ENCODE peak calls at places on chromosomes 2 and 18, in nine cellular contexts. P, V, D, S, U, Q, O, R and T are unnamed samples.

GRCh38 chr2:70574102-70574501 is 20.5 kb upstream of the TGFA start:
- DNase-seq in Q (no peak), R (no peak), U (no peak), S (no peak), O (no peak), D (no peak), V (no peak), P (no peak), T (no peak)

GRCh38 chr2:183010112-183010511 is 28.1 kb downstream of the NCKAP1 start:
- DNase-seq in R (peak), V (no peak), P (no peak), S (no peak), O (no peak), U (no peak), Q (peak), D (no peak), T (peak)

GRCh38 chr2:229980440-229981184 is 58.3 kb downstream of the FBXO36 start:
- DNase-seq in V (no peak), O (peak), Q (peak), R (peak), U (peak), P (peak), D (no peak), S (no peak), T (peak)

GRCh38 chr2:8604262-8604661 is 77.6 kb upstream of the ID2 start:
- DNase-seq in O (no peak), Q (no peak), P (no peak), U (no peak), V (no peak), S (no peak), D (no peak), R (no peak), T (no peak)

GRCh38 chr2:241177935-241178334 is 10.5 kb upstream of the ANO7 start:
- DNase-seq in R (no peak), S (no peak), D (no peak), O (no peak), P (no peak), U (no peak), Q (no peak), V (no peak), T (no peak)

GRCh38 chr2:101831351-101831865 is 133.9 kb downstream of the MAP4K4 start:
- DNase-seq in S (peak), U (peak), D (no peak), V (peak), Q (peak), O (peak), P (peak), R (peak), T (peak)

GRCh38 chr2:23293063-23293462 is 91.9 kb upstream of the KLHL29 start:
- DNase-seq in P (no peak), V (no peak), S (no peak), R (no peak), O (no peak), Q (no peak), D (no peak), U (no peak), T (no peak)

GRCh38 chr2:107393516-107393915 is 433.2 kb upstream of the RGPD4 start:
- DNase-seq in P (no peak), O (no peak), U (no peak), D (no peak), S (no peak), R (no peak), Q (no peak), V (no peak), T (no peak)

GRCh38 chr2:160747771-160748170 is 254.2 kb upstream of the RBMS1 start:
- DNase-seq in P (peak), R (no peak), S (peak), D (no peak), O (no peak), U (no peak), V (no peak), Q (no peak), T (no peak)

GRCh38 chr2:236217926-236218325 is 46.3 kb downstream of the ASB18 start:
- DNase-seq in U (no peak), Q (no peak), P (no peak), D (no peak), S (no peak), R (no peak), V (no peak), O (no peak), T (no peak)

GRCh38 chr2:1705557-1706076 is 38.7 kb downstream of the PXDN start:
- DNase-seq in U (no peak), P (no peak), R (no peak), Q (no peak), S (no peak), V (no peak), O (no peak), D (no peak), T (no peak)

GRCh38 chr2:19369341-19369955 is 11.0 kb upstream of the OSR1 start:
- DNase-seq in V (no peak), Q (peak), P (no peak), S (no peak), U (no peak), O (no peak), R (no peak), D (no peak), T (peak)

GRCh38 chr2:166433457-166433856 is 57.7 kb upstream of the SCN9A start:
- DNase-seq in P (no peak), O (no peak), V (no peak), S (no peak), U (no peak), Q (no peak), R (no peak), D (no peak), T (no peak)

GRCh38 chr2:98458207-98458606 is 13.5 kb downstream of the INPP4A start:
- DNase-seq in P (no peak), Q (no peak), U (no peak), S (no peak), D (no peak), R (no peak), V (no peak), O (no peak), T (no peak)

GRCh38 chr2:235966932-235967331 is 201.3 kb downstream of the GBX2 start:
- DNase-seq in P (no peak), R (no peak), Q (no peak), V (no peak), D (no peak), O (no peak), S (no peak), U (no peak), T (no peak)

GRCh38 chr2:236871500-236872001 is 214.1 kb upstream of the COPS8 start:
- DNase-seq in R (no peak), U (no peak), S (peak), D (no peak), V (no peak), O (peak), Q (no peak), P (peak), T (no peak)

GRCh38 chr2:234241656-234242445 is 191.3 kb downstream of the SPP2 start:
- DNase-seq in S (peak), D (no peak), Q (no peak), R (no peak), U (no peak), P (no peak), O (no peak), V (no peak), T (peak)

GRCh38 chr18:35144628-35145027 is 96.2 kb upstream of the ZNF397 start:
- DNase-seq in S (no peak), R (no peak), O (no peak), V (no peak), Q (no peak), P (no peak), D (no peak), U (no peak), T (no peak)

GRCh38 chr2:85734942-85735608 is 18.7 kb upstream of the ATOH8 start:
- DNase-seq in U (no peak), S (no peak), D (no peak), Q (no peak), R (no peak), V (no peak), O (no peak), P (no peak), T (no peak)